ENCODE peak calls at places on chromosomes 16 and 17, in seven cellular contexts. I is activated CD8-positive, alpha-beta memory T cell treated with anti-CD3 and anti-CD28 coated beads for 4 hours; D is H9; A is AG20443; U is A549; X is choroid plexus epithelial cell; C is NCI-H1105. J is an unnamed sample.

GRCh38 chr17:19760781-19761180 is 12.7 kb upstream of the ALDH3A1 start:
- DNase-seq in I (no peak), D (no peak), A (no peak), U (no peak), X (no peak), C (no peak), J (no peak)

GRCh38 chr17:55495239-55495638 is 16.0 kb downstream of the SMIM36 start:
- DNase-seq in I (no peak), D (no peak), A (no peak), U (peak), X (no peak), C (no peak), J (no peak)

GRCh38 chr16:48124266-48124665 is 31.5 kb downstream of the ABCC12 start:
- DNase-seq in I (no peak), D (no peak), A (no peak), U (no peak), X (no peak), C (no peak), J (no peak)

GRCh38 chr16:22232277-22233049 is 26.4 kb downstream of the EEF2K start:
- DNase-seq in I (no peak), D (no peak), A (no peak), U (peak), X (peak), C (peak), J (peak)

GRCh38 chr16:89923640-89924297 is 627 bp downstream of the TUBB3 start:
- DNase-seq in I (no peak), D (peak), A (no peak), U (no peak), X (no peak), C (peak), J (peak)

GRCh38 chr16:11047057-11047456 is 102.7 kb downstream of the CLEC16A start:
- DNase-seq in I (no peak), D (no peak), A (peak), U (no peak), X (peak), C (no peak), J (peak)

GRCh38 chr17:12619444-12620199 is 46.1 kb upstream of the MYOCD start:
- DNase-seq in I (no peak), D (no peak), A (no peak), U (no peak), X (peak), C (no peak), J (no peak)

GRCh38 chr17:75509528-75510258 is 5.6 kb downstream of the CASKIN2 start:
- DNase-seq in I (no peak), D (no peak), A (no peak), U (no peak), X (no peak), C (no peak), J (no peak)

GRCh38 chr17:7328840-7329359 is at the start of gene NEURL4:
- DNase-seq in I (no peak), D (no peak), A (no peak), U (no peak), X (no peak), C (no peak), J (no peak)

GRCh38 chr17:79330229-79330628 is 255.6 kb downstream of the ENGASE start:
- DNase-seq in I (no peak), D (no peak), A (no peak), U (no peak), X (no peak), C (no peak), J (no peak)

GRCh38 chr17:81717766-81718089 is 5.6 kb downstream of the SLC25A10 start:
- DNase-seq in I (no peak), D (no peak), A (no peak), U (no peak), X (no peak), C (no peak), J (no peak)

GRCh38 chr17:81418710-81419332 is 23.6 kb downstream of the BAHCC1 start:
- DNase-seq in I (no peak), D (no peak), A (no peak), U (no peak), X (peak), C (no peak), J (no peak)

GRCh38 chr17:66338937-66339336 is 36.5 kb downstream of the PRKCA start:
- DNase-seq in I (no peak), D (no peak), A (no peak), U (no peak), X (no peak), C (no peak), J (no peak)

GRCh38 chr17:78318407-78318806 is 41.5 kb downstream of the SOCS3 start:
- DNase-seq in I (no peak), D (no peak), A (no peak), U (no peak), X (no peak), C (no peak), J (no peak)

GRCh38 chr16:31351937-31352315 is 3.0 kb upstream of the ITGAX start:
- DNase-seq in I (no peak), D (no peak), A (no peak), U (no peak), X (no peak), C (no peak), J (no peak)

J was measured in H4.